ENCODE peak calls at places on chromosomes 11 and 22, in six cellular contexts. C, U, R, I, Y and K are unnamed samples.

GRCh38 chr11:82978422-82979099 is 77.0 kb downstream of the DDIAS start:
- DNase-seq in C (peak), U (no peak), R (no peak), I (peak), Y (no peak), K (no peak)

GRCh38 chr11:130580372-130580771 is 131.9 kb downstream of the ADAMTS15 start:
- DNase-seq in C (peak), U (no peak), R (no peak), I (peak), Y (no peak), K (peak)

GRCh38 chr22:49687333-49687732 is 140.3 kb downstream of the BRD1 start:
- DNase-seq in C (no peak), U (no peak), R (no peak), I (no peak), Y (no peak), K (no peak)

GRCh38 chr22:43642807-43643206 is 169.3 kb downstream of the EFCAB6 start:
- DNase-seq in C (no peak), U (no peak), R (no peak), I (no peak), Y (no peak), K (no peak)

GRCh38 chr22:42635531-42635930 is 4.9 kb downstream of the ATP5MGL start:
- DNase-seq in C (peak), U (no peak), R (peak), I (peak), Y (peak), K (no peak)

GRCh38 chr11:116164843-116165242 is 607.9 kb downstream of the BUD13 start:
- DNase-seq in C (no peak), U (no peak), R (no peak), I (no peak), Y (no peak), K (no peak)

GRCh38 chr22:46803031-46803880 is 40.8 kb downstream of the TBC1D22A start:
- DNase-seq in C (peak), U (peak), R (peak), I (peak), Y (peak), K (peak)

GRCh38 chr11:61968758-61969390 is 1.4 kb upstream of the FTH1 start:
- DNase-seq in C (peak), U (no peak), R (no peak), I (no peak), Y (peak), K (no peak)

GRCh38 chr11:124197999-124198398 is 14.9 kb downstream of the OR10D3 start:
- DNase-seq in C (no peak), U (no peak), R (no peak), I (no peak), Y (no peak), K (no peak)

GRCh38 chr22:29670615-29671014 is 49.2 kb upstream of the CABP7 start:
- DNase-seq in C (no peak), U (no peak), R (no peak), I (no peak), Y (no peak), K (peak)

GRCh38 chr22:46425011-46425410 is 89.5 kb downstream of the TRMU start:
- DNase-seq in C (peak), U (no peak), R (no peak), I (peak), Y (no peak), K (no peak)

GRCh38 chr11:79412761-79413160 is 28.1 kb downstream of the TENM4 start:
- DNase-seq in C (peak), U (no peak), R (no peak), I (no peak), Y (no peak), K (no peak)

GRCh38 chr11:130206141-130206540 is 46.6 kb downstream of the ST14 start:
- DNase-seq in C (no peak), U (no peak), R (peak), I (no peak), Y (peak), K (no peak)

GRCh38 chr11:69656536-69657455 is 15.8 kb downstream of the CCND1 start:
- DNase-seq in C (peak), U (no peak), R (no peak), I (no peak), Y (peak), K (no peak)

GRCh38 chr22:33274214-33274828 is 216.1 kb upstream of the SYN3 start:
- DNase-seq in C (no peak), U (no peak), R (peak), I (no peak), Y (no peak), K (no peak)

GRCh38 chr11:129939510-129939909 is 44.1 kb upstream of the NFRKB start:
- DNase-seq in C (no peak), U (no peak), R (no peak), I (no peak), Y (no peak), K (no peak)

GRCh38 chr11:57406337-57406904 is 16.0 kb upstream of the PRG2 start:
- DNase-seq in C (no peak), U (peak), R (no peak), I (no peak), Y (no peak), K (no peak)

GRCh38 chr22:29838599-29838956 is 504 bp upstream of the ASCC2 start:
- DNase-seq in C (no peak), U (no peak), R (no peak), I (no peak), Y (no peak), K (no peak)

GRCh38 chr11:5611627-5612026 is 13.2 kb upstream of the TRIM34 start:
- DNase-seq in C (no peak), U (no peak), R (no peak), I (no peak), Y (no peak), K (no peak)

GRCh38 chr11:128569291-128569690 is 18.1 kb downstream of the ETS1 start:
- DNase-seq in C (no peak), U (no peak), R (no peak), I (no peak), Y (no peak), K (no peak)

GRCh38 chr11:17921620-17922473 is 91.0 kb downstream of the SERGEF start:
- DNase-seq in C (peak), U (no peak), R (no peak), I (no peak), Y (no peak), K (peak)

GRCh38 chr11:117888140-117888561 is 11.7 kb upstream of the FXYD6 start:
- DNase-seq in C (no peak), U (no peak), R (no peak), I (no peak), Y (no peak), K (no peak)

GRCh38 chr11:75349540-75350116 is 1.8 kb downstream of the ARRB1 start:
- DNase-seq in C (no peak), U (no peak), R (peak), I (no peak), Y (peak), K (no peak)